ENCODE peak calls at places on chromosomes 5 and 9, in eight cellular contexts. A is GM12865, Q is anterior cingulate cortex, I is heart left ventricle, B is left colon, M is gastrocnemius medialis, E is left ventricle myocardium superior, X is body of pancreas. F is an unnamed sample.

GRCh38 chr5:134547579-134547978 is 22.1 kb downstream of the JADE2 start:
- DNase-seq in A (no peak), Q (no peak), I (no peak), B (no peak), M (peak), E (peak), X (peak), F (peak)

GRCh38 chr9:4855861-4856260 is 63.1 kb downstream of the RCL1 start:
- DNase-seq in A (no peak), Q (peak), I (no peak), B (no peak), M (no peak), E (no peak), X (no peak), F (no peak)

GRCh38 chr5:145780961-145781360 is 54.2 kb downstream of the PRELID2 start:
- DNase-seq in A (no peak), Q (no peak), I (no peak), B (no peak), M (no peak), E (no peak), X (no peak), F (no peak)

GRCh38 chr5:174210927-174211326 is 165.4 kb downstream of the NSG2 start:
- DNase-seq in A (no peak), Q (no peak), I (no peak), B (no peak), M (no peak), E (no peak), X (no peak), F (no peak)

GRCh38 chr5:73434921-73435320 is 13.7 kb downstream of the FOXD1 start:
- DNase-seq in A (no peak), Q (no peak), I (no peak), B (no peak), M (no peak), E (no peak), X (no peak), F (no peak)

GRCh38 chr9:93629920-93630319 is 53.5 kb downstream of the PHF2 start:
- DNase-seq in A (no peak), Q (no peak), I (no peak), B (no peak), M (no peak), E (no peak), X (no peak), F (no peak)

GRCh38 chr5:132437604-132438275 is 52.8 kb downstream of the IRF1 start:
- DNase-seq in A (peak), Q (no peak), I (peak), B (peak), M (peak), E (peak), X (peak), F (peak)

GRCh38 chr5:141814064-141814982 is 63.9 kb downstream of the PCDH1 start:
- DNase-seq in A (peak), Q (peak), I (peak), B (peak), M (no peak), E (peak), X (peak), F (no peak)

GRCh38 chr5:65926276-65926761 is at the start of gene ERBIN:
- DNase-seq in A (peak), Q (peak), I (peak), B (peak), M (peak), E (peak), X (peak), F (peak)

GRCh38 chr9:126722252-126722921 is 82.5 kb upstream of the ZBTB43 start:
- DNase-seq in A (peak), Q (peak), I (peak), B (peak), M (peak), E (peak), X (peak), F (peak)

GRCh38 chr5:1316588-1316902 is 21.7 kb upstream of the TERT start:
- DNase-seq in A (no peak), Q (no peak), I (no peak), B (no peak), M (no peak), E (no peak), X (no peak), F (no peak)

GRCh38 chr9:95074632-95075269 is 242.8 kb downstream of the FANCC start:
- DNase-seq in A (no peak), Q (no peak), I (no peak), B (peak), M (peak), E (peak), X (peak), F (no peak)

GRCh38 chr5:86039351-86039750 is 578.4 kb upstream of the COX7C start:
- DNase-seq in A (no peak), Q (no peak), I (no peak), B (no peak), M (no peak), E (no peak), X (no peak), F (no peak)

GRCh38 chr9:93302586-93303257 is 118.8 kb downstream of the WNK2 start:
- DNase-seq in A (peak), Q (no peak), I (no peak), B (peak), M (peak), E (peak), X (peak), F (no peak)

GRCh38 chr9:121984726-121985402 is 108.2 kb downstream of the TTLL11 start:
- DNase-seq in A (no peak), Q (no peak), I (no peak), B (no peak), M (peak), E (no peak), X (no peak), F (no peak)

GRCh38 chr5:174798411-174798930 is 74.1 kb downstream of the MSX2 start:
- DNase-seq in A (no peak), Q (no peak), I (no peak), B (no peak), M (no peak), E (no peak), X (no peak), F (no peak)

GRCh38 chr9:126745574-126746411 is 59.0 kb upstream of the ZBTB43 start:
- DNase-seq in A (no peak), Q (no peak), I (no peak), B (no peak), M (no peak), E (no peak), X (no peak), F (no peak)

GRCh38 chr5:96280946-96281393 is 152.1 kb downstream of the PCSK1 start:
- DNase-seq in A (no peak), Q (no peak), I (no peak), B (no peak), M (no peak), E (no peak), X (no peak), F (no peak)

GRCh38 chr5:169290895-169291294 is 10.0 kb downstream of the SLIT3 start:
- DNase-seq in A (no peak), Q (no peak), I (no peak), B (no peak), M (no peak), E (no peak), X (no peak), F (no peak)

GRCh38 chr5:39072915-39073758 is 1.1 kb downstream of the RICTOR start:
- DNase-seq in A (peak), Q (peak), I (peak), B (peak), M (no peak), E (no peak), X (peak), F (no peak)

GRCh38 chr9:25418974-25419373 is 259.3 kb downstream of the TUSC1 start:
- DNase-seq in A (no peak), Q (no peak), I (no peak), B (no peak), M (no peak), E (no peak), X (no peak), F (no peak)

GRCh38 chr9:12882430-12882829 is 107.6 kb downstream of the LURAP1L start:
- DNase-seq in A (no peak), Q (no peak), I (no peak), B (no peak), M (peak), E (no peak), X (no peak), F (no peak)

GRCh38 chr5:11048760-11049159 is 287.7 kb upstream of the DAP start:
- DNase-seq in A (peak), Q (no peak), I (no peak), B (no peak), M (no peak), E (no peak), X (no peak), F (no peak)

GRCh38 chr5:163915481-163915961 is 410.1 kb downstream of the MAT2B start:
- DNase-seq in A (peak), Q (no peak), I (no peak), B (peak), M (no peak), E (no peak), X (no peak), F (no peak)

GRCh38 chr5:172690258-172691075 is 49.4 kb downstream of the NEURL1B start:
- DNase-seq in A (peak), Q (no peak), I (no peak), B (no peak), M (no peak), E (peak), X (no peak), F (no peak)

GRCh38 chr5:103243665-103244064 is 14.9 kb upstream of the MACIR start:
- DNase-seq in A (no peak), Q (no peak), I (no peak), B (no peak), M (no peak), E (no peak), X (no peak), F (no peak)

GRCh38 chr9:115121140-115121710 is 3.3 kb upstream of the TNC start:
- DNase-seq in A (no peak), Q (no peak), I (no peak), B (no peak), M (no peak), E (no peak), X (no peak), F (no peak)

GRCh38 chr5:170986598-170986997 is 124.8 kb downstream of the RANBP17 start:
- DNase-seq in A (peak), Q (no peak), I (no peak), B (no peak), M (no peak), E (no peak), X (no peak), F (no peak)

GRCh38 chr9:33924978-33925797 is 108.2 kb downstream of the UBE2R2 start:
- DNase-seq in A (peak), Q (peak), I (peak), B (peak), M (peak), E (peak), X (peak), F (peak)

GRCh38 chr5:43514471-43514815 is 505 bp downstream of the C5orf34 start:
- DNase-seq in A (no peak), Q (no peak), I (no peak), B (no peak), M (no peak), E (no peak), X (no peak), F (no peak)

GRCh38 chr9:91710148-91710547 is 239.9 kb downstream of the ROR2 start:
- DNase-seq in A (peak), Q (no peak), I (no peak), B (no peak), M (no peak), E (no peak), X (no peak), F (no peak)